ENCODE peak calls at places on chromosome 15, in five cellular contexts. V is effector memory CD4-positive, alpha-beta T cell; M is stimulated activated CD4-positive, alpha-beta T cell treated with anti-CD3 and anti-CD28 coated beads, Interleukin-2, amount 100 ng/mL, for 48 hours; L is Calu3; J is AML-193. C is an unnamed sample.

GRCh38 chr15:80613762-80614365 is 81.2 kb upstream of the ABHD17C start:
- DNase-seq in J (no peak), V (no peak), M (no peak), L (no peak), C (no peak)

GRCh38 chr15:96341465-96342142 is 11.1 kb downstream of the NR2F2 start:
- DNase-seq in V (no peak), L (no peak), J (no peak), M (no peak), C (peak; percentile 10)

GRCh38 chr15:41870689-41871081 is 23.2 kb downstream of the SPTBN5 start:
- DNase-seq in M (peak; percentile 40), L (no peak), V (peak; percentile 29), J (no peak), C (no peak)

GRCh38 chr15:27587810-27588209 is 511.3 kb downstream of the OCA2 start:
- DNase-seq in V (no peak), J (no peak), L (no peak), M (no peak), C (no peak)

GRCh38 chr15:80174017-80174746 is 21.4 kb downstream of the FAH start:
- DNase-seq in J (no peak), M (no peak), L (no peak), V (no peak), C (no peak)

GRCh38 chr15:64224508-64224907 is 61.7 kb upstream of the PPIB start:
- DNase-seq in J (no peak), V (no peak), L (no peak), M (no peak), C (no peak)

GRCh38 chr15:38069001-38069400 is 134.6 kb downstream of the TMCO5A start:
- DNase-seq in M (no peak), V (no peak), J (peak; percentile 45), L (peak; percentile 16), C (no peak)

GRCh38 chr15:66025972-66026371 is 156.7 kb downstream of the RAB11A start:
- DNase-seq in M (no peak), V (no peak), L (no peak), J (no peak), C (no peak)

GRCh38 chr15:79629687-79630086 is 197.6 kb downstream of the MINAR1 start:
- DNase-seq in J (no peak), L (no peak), M (no peak), V (no peak), C (no peak)

GRCh38 chr15:88834211-88834812 is 31.1 kb downstream of the ACAN start:
- DNase-seq in J (no peak), L (peak; percentile 55), V (no peak), M (peak; percentile 9), C (peak; percentile 16)

GRCh38 chr15:64152507-64153387 is 1.2 kb downstream of the SNX22 start:
- DNase-seq in L (no peak), J (no peak), M (no peak), V (no peak), C (no peak)

GRCh38 chr15:101376615-101377395 is 81.8 kb upstream of the SNRPA1 start:
- DNase-seq in M (no peak), V (no peak), J (no peak), L (no peak), C (no peak)

GRCh38 chr15:62739507-62739906 is 303.0 kb upstream of the TPM1 start:
- DNase-seq in V (no peak), M (no peak), L (no peak), J (no peak), C (no peak)